ENCODE peak calls at places on chromosomes 7 and 10, in five cellular contexts. One of them, this sample, is unnamed.

GRCh38 chr7:111561659-111561908 is 708 bp downstream of the IMMP2L start:
- DNase-seq in uterus: no peak
- DNase-seq in thyroid gland: peak; percentile 8
- DNase-seq in NB4: no peak
- DNase-seq in GM12892: no peak
- DNase-seq in this sample: no peak

GRCh38 chr7:45081670-45081974 is 7.1 kb downstream of the NACAD start:
- DNase-seq in uterus: no peak
- DNase-seq in thyroid gland: no peak
- DNase-seq in NB4: no peak
- DNase-seq in GM12892: no peak
- DNase-seq in this sample: no peak

GRCh38 chr10:120581496-120581895 is 124.5 kb downstream of the PLPP4 start:
- DNase-seq in uterus: no peak
- DNase-seq in thyroid gland: no peak
- DNase-seq in NB4: no peak
- DNase-seq in GM12892: no peak
- DNase-seq in this sample: no peak

GRCh38 chr10:61503051-61503450 is 49.9 kb upstream of the TMEM26 start:
- DNase-seq in uterus: no peak
- DNase-seq in thyroid gland: no peak
- DNase-seq in NB4: no peak
- DNase-seq in GM12892: no peak
- DNase-seq in this sample: no peak

GRCh38 chr10:7320072-7320471 is 90.8 kb downstream of the SFMBT2 start:
- DNase-seq in uterus: no peak
- DNase-seq in thyroid gland: no peak
- DNase-seq in NB4: no peak
- DNase-seq in GM12892: no peak
- DNase-seq in this sample: no peak

GRCh38 chr10:48531486-48531885 is 73.4 kb downstream of the ARHGAP22 start:
- DNase-seq in uterus: no peak
- DNase-seq in thyroid gland: no peak
- DNase-seq in NB4: no peak
- DNase-seq in GM12892: no peak
- DNase-seq in this sample: no peak

GRCh38 chr7:151251328-151251925 is 2.9 kb upstream of the SMARCD3 start:
- DNase-seq in uterus: peak; percentile 72
- DNase-seq in thyroid gland: peak; percentile 73
- DNase-seq in NB4: no peak
- DNase-seq in GM12892: no peak
- DNase-seq in this sample: peak; percentile 85

GRCh38 chr10:335151-335800 is 200.0 kb downstream of the ZMYND11 start:
- DNase-seq in uterus: no peak
- DNase-seq in thyroid gland: no peak
- DNase-seq in NB4: no peak
- DNase-seq in GM12892: no peak
- DNase-seq in this sample: no peak

GRCh38 chr10:95793401-95794045 is 37.6 kb downstream of the ENTPD1 start:
- DNase-seq in uterus: no peak
- DNase-seq in thyroid gland: no peak
- DNase-seq in NB4: peak; percentile 74
- DNase-seq in GM12892: no peak
- DNase-seq in this sample: no peak

GRCh38 chr7:11835260-11835659 is 3.3 kb upstream of the THSD7A start:
- DNase-seq in uterus: no peak
- DNase-seq in thyroid gland: no peak
- DNase-seq in NB4: peak; percentile 31
- DNase-seq in GM12892: no peak
- DNase-seq in this sample: no peak

GRCh38 chr10:86397120-86397519 is 30.5 kb upstream of the GRID1 start:
- DNase-seq in uterus: no peak
- DNase-seq in thyroid gland: no peak
- DNase-seq in NB4: no peak
- DNase-seq in GM12892: no peak
- DNase-seq in this sample: no peak

GRCh38 chr7:142584765-142585164 is 164.5 kb upstream of the PRSS1 start:
- DNase-seq in uterus: no peak
- DNase-seq in thyroid gland: no peak
- DNase-seq in NB4: no peak
- DNase-seq in GM12892: no peak
- DNase-seq in this sample: no peak

GRCh38 chr7:50729962-50730361 is 52.7 kb downstream of the GRB10 start:
- DNase-seq in uterus: no peak
- DNase-seq in thyroid gland: no peak
- DNase-seq in NB4: no peak
- DNase-seq in GM12892: no peak
- DNase-seq in this sample: no peak

GRCh38 chr10:112689327-112689726 is 242.3 kb downstream of the VTI1A start:
- DNase-seq in uterus: peak; percentile 31
- DNase-seq in thyroid gland: no peak
- DNase-seq in NB4: no peak
- DNase-seq in GM12892: no peak
- DNase-seq in this sample: no peak

GRCh38 chr10:24544776-24545175 is 178.9 kb downstream of the ARHGAP21 start:
- DNase-seq in uterus: no peak
- DNase-seq in thyroid gland: no peak
- DNase-seq in NB4: no peak
- DNase-seq in GM12892: no peak
- DNase-seq in this sample: no peak
- TF ChIP-seq POLR2A in uterus: no peak
- TF ChIP-seq POLR2A in thyroid gland: no peak
- TF ChIP-seq POLR2A in NB4: no peak
- TF ChIP-seq POLR2A in GM12892: no peak
- TF ChIP-seq POLR2A in this sample: no peak

DNA sequence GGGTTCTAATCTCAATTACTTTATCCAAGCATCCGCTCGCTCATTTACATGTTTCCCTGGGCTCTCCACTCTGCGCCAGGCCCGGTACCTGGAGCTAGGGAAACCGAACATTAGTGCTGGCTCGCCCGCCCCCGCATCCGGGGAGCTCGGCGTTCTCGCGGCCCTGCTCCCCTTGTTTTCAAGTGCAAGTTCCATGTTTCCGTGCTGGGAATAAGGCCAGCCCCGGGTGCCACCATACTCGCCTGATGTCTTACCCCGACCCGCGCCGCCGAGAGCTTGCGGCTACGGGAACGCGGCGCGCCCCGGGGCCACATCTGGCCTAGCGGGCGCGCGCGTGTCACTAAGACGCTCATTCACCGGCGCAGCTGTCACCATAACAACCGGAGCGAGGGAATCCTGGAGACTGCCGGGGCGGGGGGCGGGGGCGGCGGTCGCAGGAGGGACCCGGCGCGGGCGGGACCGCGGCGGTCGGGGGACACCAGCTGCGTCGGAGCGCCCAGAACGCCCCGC is at the start of gene NEURL1:
- DNase-seq in uterus: no peak
- DNase-seq in thyroid gland: no peak
- DNase-seq in NB4: no peak
- DNase-seq in GM12892: peak; percentile 41
- DNase-seq in this sample: no peak
- TF ChIP-seq POLR2A in uterus: no peak
- TF ChIP-seq POLR2A in thyroid gland: no peak
- TF ChIP-seq POLR2A in NB4: no peak
- TF ChIP-seq POLR2A in GM12892: no peak
- TF ChIP-seq POLR2A in this sample: no peak

GRCh38 chr10:75480374-75480773 is 49.0 kb downstream of the LRMDA start:
- DNase-seq in uterus: no peak
- DNase-seq in thyroid gland: no peak
- DNase-seq in NB4: no peak
- DNase-seq in GM12892: no peak
- DNase-seq in this sample: no peak
- TF ChIP-seq POLR2A in uterus: no peak
- TF ChIP-seq POLR2A in thyroid gland: no peak
- TF ChIP-seq POLR2A in NB4: no peak
- TF ChIP-seq POLR2A in GM12892: no peak
- TF ChIP-seq POLR2A in this sample: no peak

GRCh38 chr7:30285531-30286284 is 1.3 kb downstream of the ZNRF2 start:
- DNase-seq in uterus: peak; percentile 29
- DNase-seq in thyroid gland: peak; percentile 37
- DNase-seq in NB4: peak; percentile 97
- DNase-seq in GM12892: no peak
- DNase-seq in this sample: peak; percentile 30
- TF ChIP-seq POLR2A in uterus: no peak
- TF ChIP-seq POLR2A in thyroid gland: peak; percentile 26
- TF ChIP-seq POLR2A in NB4: peak; percentile 68
- TF ChIP-seq POLR2A in GM12892: no peak
- TF ChIP-seq POLR2A in this sample: no peak

GRCh38 chr10:82552273-82552672 is 677.3 kb downstream of the NRG3 start:
- DNase-seq in uterus: no peak
- DNase-seq in thyroid gland: no peak
- DNase-seq in NB4: no peak
- DNase-seq in GM12892: no peak
- DNase-seq in this sample: no peak

GRCh38 chr10:82551501-82551900 is 676.5 kb downstream of the NRG3 start:
- DNase-seq in uterus: no peak
- DNase-seq in thyroid gland: no peak
- DNase-seq in NB4: no peak
- DNase-seq in GM12892: no peak
- DNase-seq in this sample: no peak
- TF ChIP-seq POLR2A in uterus: no peak
- TF ChIP-seq POLR2A in thyroid gland: no peak
- TF ChIP-seq POLR2A in NB4: no peak
- TF ChIP-seq POLR2A in GM12892: no peak
- TF ChIP-seq POLR2A in this sample: no peak

DNA sequence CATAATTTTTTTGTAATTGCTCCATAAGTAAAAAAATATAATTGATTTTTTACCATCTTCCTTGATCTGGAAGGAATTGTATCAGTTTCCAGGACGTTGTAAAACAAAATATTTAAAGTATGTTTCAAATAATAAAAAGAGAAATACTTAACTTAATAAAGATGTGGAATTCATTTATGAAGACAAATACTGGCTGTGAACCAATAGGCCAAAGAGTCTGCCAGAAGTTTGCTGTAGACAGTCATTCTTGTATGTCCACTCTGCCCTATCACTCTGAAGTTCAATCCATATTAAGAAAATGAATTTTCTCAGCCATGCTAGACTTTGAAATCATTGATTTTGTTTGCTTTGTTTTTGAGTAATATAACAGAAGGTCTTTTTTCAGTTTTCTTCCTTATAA is 256.4 kb downstream of the TRIL start:
- DNase-seq in uterus: no peak
- DNase-seq in thyroid gland: no peak
- DNase-seq in NB4: no peak
- DNase-seq in GM12892: no peak
- DNase-seq in this sample: no peak
- TF ChIP-seq POLR2A in uterus: no peak
- TF ChIP-seq POLR2A in thyroid gland: no peak
- TF ChIP-seq POLR2A in NB4: no peak
- TF ChIP-seq POLR2A in GM12892: no peak
- TF ChIP-seq POLR2A in this sample: no peak